ENCODE peak calls at places on chromosomes 11 and 22, in six cellular contexts. G is GM12891, J is GM12878, O is H1, V is HepG2, Y is K562. T is an unnamed sample.

GRCh38 chr11:120710354-120711187 is 199.0 kb downstream of the GRIK4 start:
- DNase-seq in G (no peak), J (no peak), O (peak), V (peak), Y (no peak), T (no peak)

GRCh38 chr22:29478326-29479276 is 1.4 kb upstream of the NEFH start:
- DNase-seq in G (no peak), J (no peak), O (peak), V (no peak), Y (peak), T (no peak)

GRCh38 chr22:49838771-49839717 is 11.4 kb upstream of the BRD1 start:
- DNase-seq in G (peak), J (peak), O (peak), V (no peak), Y (no peak), T (no peak)

GRCh38 chr22:46740910-46741785 is 3.1 kb upstream of the CERK start:
- DNase-seq in G (no peak), J (no peak), O (no peak), V (no peak), Y (no peak), T (no peak)

GRCh38 chr11:72648737-72649136 is 25.5 kb downstream of the PDE2A start:
- DNase-seq in G (no peak), J (no peak), O (no peak), V (no peak), Y (no peak), T (no peak)

GRCh38 chr11:110565344-110565684 is 135.6 kb downstream of the FDX1 start:
- DNase-seq in G (no peak), J (no peak), O (peak), V (peak), Y (no peak), T (no peak)

GRCh38 chr11:114075891-114076441 is 16.5 kb downstream of the ZBTB16 start:
- DNase-seq in G (no peak), J (no peak), O (peak), V (peak), Y (peak), T (no peak)

GRCh38 chr11:106447631-106448191 is 370.2 kb downstream of the AASDHPPT start:
- DNase-seq in G (no peak), J (no peak), O (no peak), V (no peak), Y (no peak), T (no peak)

GRCh38 chr11:35412285-35412684 is 7.1 kb downstream of the SLC1A2 start:
- DNase-seq in G (no peak), J (no peak), O (no peak), V (no peak), Y (peak), T (no peak)

GRCh38 chr11:11555228-11555627 is 66.6 kb downstream of the GALNT18 start:
- DNase-seq in G (no peak), J (no peak), O (no peak), V (no peak), Y (no peak), T (no peak)

GRCh38 chr11:69309800-69310280 is 15.9 kb downstream of the MYEOV start:
- DNase-seq in G (no peak), J (no peak), O (no peak), V (no peak), Y (no peak), T (no peak)

GRCh38 chr22:31488988-31489617 is 539 bp downstream of the EIF4ENIF1 start:
- DNase-seq in G (peak), J (no peak), O (peak), V (no peak), Y (peak), T (peak)

GRCh38 chr22:26182723-26183122 is 13.5 kb downstream of the SEZ6L start:
- DNase-seq in G (no peak), J (no peak), O (no peak), V (no peak), Y (peak), T (no peak)

GRCh38 chr11:64271339-64272132 is 12.9 kb downstream of the BAD start:
- DNase-seq in G (peak), J (peak), O (peak), V (peak), Y (peak), T (peak)
- TF ChIP-seq POLR2A in G (peak), J (peak), O (no peak), V (peak), Y (peak), T (peak)

GRCh38 chr11:75103380-75104026 is 6.8 kb upstream of the OR2AT4 start:
- DNase-seq in G (no peak), J (peak), O (no peak), V (no peak), Y (peak), T (no peak)
- TF ChIP-seq TAF1 in G (no peak), J (no peak), O (no peak), V (no peak), Y (no peak), T (no peak)

DNA sequence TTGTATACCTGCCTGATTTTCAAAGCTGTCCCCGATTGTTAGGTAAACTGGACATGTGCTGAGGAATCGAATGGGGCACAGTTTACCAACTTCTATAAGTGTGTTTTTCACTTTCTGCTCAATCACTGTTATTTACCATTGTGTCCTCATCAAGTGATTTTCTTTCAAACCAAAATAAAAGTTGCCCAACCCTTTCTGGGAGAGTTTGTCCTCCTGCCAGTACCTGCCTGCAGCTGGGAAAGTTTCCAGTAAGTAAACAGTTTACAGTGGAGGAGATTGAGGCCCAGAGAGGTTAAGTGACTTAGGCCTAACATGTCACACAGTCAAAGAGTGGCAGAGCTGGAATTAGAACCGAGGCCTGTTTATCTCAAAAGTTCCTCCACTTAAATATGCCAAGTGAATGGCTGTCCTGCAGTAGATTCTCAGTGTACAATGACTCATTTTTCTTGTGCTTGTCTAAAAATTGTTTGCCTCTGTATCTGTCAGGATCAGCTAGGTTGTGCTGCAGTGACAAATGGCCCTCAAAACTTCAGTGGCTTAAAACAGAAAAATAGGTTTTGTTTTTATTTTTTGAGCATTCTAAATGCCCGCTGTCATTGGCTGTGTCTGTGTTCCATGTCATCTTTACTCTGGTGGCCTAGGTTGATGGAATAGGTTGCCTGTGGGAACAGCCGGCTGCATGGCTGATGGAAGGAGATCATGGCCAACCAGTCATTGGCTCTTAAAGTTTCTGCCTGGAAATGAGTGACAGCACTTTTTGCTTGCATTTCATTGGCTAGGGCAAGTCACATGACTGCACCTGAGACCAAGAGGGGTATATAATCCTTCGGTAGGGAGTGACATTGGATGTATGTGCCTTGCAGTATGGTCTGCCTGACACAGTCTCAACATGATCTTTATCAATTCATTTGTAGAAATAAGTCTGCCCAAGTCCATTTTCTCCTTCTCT is 61.8 kb upstream of the CRYBB3 start:
- DNase-seq in G (no peak), J (peak), O (no peak), V (no peak), Y (peak), T (no peak)
- TF ChIP-seq POLR2AphosphoS5 in G (no peak), J (no peak), O (no peak), V (no peak), Y (no peak), T (no peak)

GRCh38 chr22:36211237-36211881 is 9.8 kb upstream of the APOL4 start:
- DNase-seq in G (no peak), J (no peak), O (no peak), V (no peak), Y (no peak), T (no peak)
- TF ChIP-seq POLR2A in G (no peak), J (no peak), O (no peak), V (no peak), Y (no peak), T (no peak)

DNA sequence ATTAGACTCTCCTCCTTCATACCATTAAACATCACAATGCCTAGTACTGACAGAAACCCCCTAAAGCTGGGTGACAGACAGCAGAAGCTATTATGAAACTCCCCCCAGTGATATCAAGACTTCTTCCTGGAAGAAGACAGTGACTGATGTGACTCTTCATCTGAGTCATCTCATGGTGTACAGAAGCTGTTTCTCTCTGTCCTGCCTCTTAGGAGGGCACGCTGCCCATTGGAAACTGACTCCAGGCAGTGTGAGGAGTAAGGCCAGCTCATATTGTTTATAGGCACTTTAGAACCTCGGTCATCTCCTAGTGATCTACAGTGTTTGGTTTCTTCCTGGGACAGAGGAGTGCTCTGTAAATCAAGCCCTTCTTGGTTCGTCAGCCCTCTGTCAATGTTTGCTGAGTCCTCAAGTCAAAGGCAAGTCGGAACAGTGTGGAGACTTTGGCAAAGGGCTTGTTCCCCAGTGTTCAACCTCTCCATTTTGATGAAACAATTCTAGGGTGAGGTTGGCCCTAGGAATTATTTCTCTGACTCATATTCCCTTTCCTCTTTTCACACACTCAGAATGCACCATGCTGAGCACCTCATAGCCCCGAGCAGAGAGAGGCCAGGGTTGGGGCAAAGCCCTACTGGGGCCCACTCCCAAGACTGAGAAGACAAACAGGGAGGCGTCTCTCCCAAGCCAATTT is 172.5 kb upstream of the TMEM45B start:
- DNase-seq in G (no peak), J (no peak), O (no peak), V (no peak), Y (no peak), T (no peak)
- TF ChIP-seq TAF1 in G (no peak), J (no peak), O (no peak), V (no peak), Y (no peak), T (no peak)

GRCh38 chr11:92002568-92002967 is 222.1 kb upstream of the FAT3 start:
- DNase-seq in G (no peak), J (no peak), O (no peak), V (no peak), Y (no peak), T (no peak)

GRCh38 chr11:91996526-91996925 is 228.1 kb upstream of the FAT3 start:
- DNase-seq in G (no peak), J (no peak), O (no peak), V (no peak), Y (no peak), T (no peak)

GRCh38 chr11:91998466-91998865 is 226.2 kb upstream of the FAT3 start:
- DNase-seq in G (no peak), J (no peak), O (no peak), V (no peak), Y (no peak), T (no peak)

GRCh38 chr11:91997178-91997577 is 227.4 kb upstream of the FAT3 start:
- DNase-seq in G (no peak), J (no peak), O (no peak), V (no peak), Y (no peak), T (no peak)
- TF ChIP-seq POLR2AphosphoS5 in G (no peak), J (no peak), O (no peak), V (no peak), Y (no peak), T (no peak)

GRCh38 chr11:48020092-48020755 is 39.9 kb downstream of the PTPRJ start:
- DNase-seq in G (peak), J (peak), O (no peak), V (no peak), Y (no peak), T (no peak)
- TF ChIP-seq POLR2A in G (peak), J (peak), O (no peak), V (no peak), Y (no peak), T (no peak)

DNA sequence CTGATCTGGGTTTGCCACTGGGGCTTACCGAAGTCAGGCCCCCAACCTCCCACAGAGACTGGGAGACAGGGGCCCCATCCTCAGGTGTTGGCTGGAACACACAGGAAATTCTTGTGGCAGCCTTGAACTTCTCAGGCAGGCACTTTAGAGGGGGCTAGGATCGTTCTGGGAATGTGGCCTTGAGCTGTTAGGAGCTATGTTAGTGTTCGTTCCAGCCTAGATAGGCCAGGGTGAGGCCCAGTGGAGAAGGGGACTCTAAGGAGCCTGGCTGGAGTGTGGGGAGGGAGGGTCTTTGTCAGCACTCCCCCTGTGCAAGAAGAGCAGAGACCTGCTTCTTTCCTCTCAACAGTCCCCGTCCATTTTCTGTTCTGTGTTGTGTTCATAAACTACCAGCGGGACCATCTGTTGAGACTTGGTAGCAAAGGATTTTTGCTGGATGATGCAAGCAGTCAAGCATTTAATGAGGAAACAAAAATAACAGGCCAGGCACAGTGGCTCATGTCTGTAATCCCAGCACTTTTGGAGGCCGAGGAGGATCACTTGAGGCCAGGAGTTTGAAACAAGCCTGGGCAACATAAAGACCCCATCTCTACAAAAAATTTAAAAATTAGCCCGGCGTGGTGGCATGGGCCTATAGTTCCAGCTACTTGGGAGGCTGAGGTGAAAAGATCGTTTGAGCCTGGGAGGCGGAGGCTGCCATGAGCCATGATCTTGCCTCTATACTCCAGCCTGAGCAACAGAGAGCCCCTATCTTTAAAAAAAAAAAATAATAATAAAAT is 1.5 kb upstream of the TXNRD2 start:
- DNase-seq in G (no peak), J (no peak), O (no peak), V (peak), Y (no peak), T (no peak)
- TF ChIP-seq TAF1 in G (no peak), J (no peak), O (no peak), V (peak), Y (no peak), T (no peak)

GRCh38 chr11:44219830-44220778 is 89.8 kb downstream of the ALX4 start:
- DNase-seq in G (no peak), J (no peak), O (no peak), V (no peak), Y (no peak), T (no peak)
- TF ChIP-seq POLR2AphosphoS5 in G (no peak), J (no peak), O (no peak), V (no peak), Y (no peak), T (no peak)